ENCODE peak calls at places on chromosomes 4 and X, in six cellular contexts. Y, B, Z, N, J and K are unnamed samples.

GRCh38 chr4:15557806-15558550 is 88.3 kb downstream of the CC2D2A start:
- DNase-seq in J (peak), Y (no peak), B (no peak), Z (no peak), N (no peak), K (no peak)

GRCh38 chr4:1621526-1621925 is 62.6 kb downstream of the FAM53A start:
- DNase-seq in N (no peak), Y (no peak), J (no peak), B (no peak), Z (no peak), K (no peak)

GRCh38 chr4:100895572-100896197 is 377.9 kb upstream of the EMCN start:
- DNase-seq in Y (no peak), Z (no peak), B (no peak), J (no peak), N (peak), K (no peak)

GRCh38 chrX:22296871-22297270 is 24.2 kb downstream of the CBLL2 start:
- DNase-seq in Z (no peak), Y (no peak), N (no peak), J (no peak), B (no peak), K (no peak)

GRCh38 chrX:22323541-22323940 is 50.8 kb downstream of the CBLL2 start:
- DNase-seq in Z (no peak), N (no peak), J (no peak), B (peak), Y (no peak), K (no peak)

GRCh38 chrX:26586570-26586969 is 370.6 kb downstream of the MAGEB5 start:
- DNase-seq in J (no peak), B (no peak), Y (no peak), Z (no peak), N (no peak), K (no peak)

GRCh38 chr4:178140326-178140915 is 698.2 kb upstream of the AGA start:
- DNase-seq in N (no peak), J (no peak), Y (no peak), B (no peak), Z (no peak), K (no peak)

GRCh38 chrX:39513836-39514235 is 583.9 kb downstream of the BCOR start:
- DNase-seq in J (no peak), Z (no peak), B (no peak), N (no peak), Y (no peak), K (no peak)

GRCh38 chr4:17380347-17380746 is 131.5 kb downstream of the QDPR start:
- DNase-seq in Z (no peak), J (no peak), Y (no peak), B (no peak), N (no peak), K (no peak)